ENCODE peak calls at places on chromosomes 11 and 22, in seven cellular contexts. K is endothelial cell of umbilical vein, G is fibroblast of lung, D is PC-3, B is uterus, I is body of pancreas, A is tibial artery. N is an unnamed sample.

GRCh38 chr22:49812838-49813237 is 14.8 kb downstream of the BRD1 start:
- DNase-seq in K (no peak), G (no peak), D (no peak), B (no peak), I (no peak), A (no peak), N (no peak)

GRCh38 chr11:120555433-120555773 is 43.9 kb downstream of the GRIK4 start:
- DNase-seq in K (no peak), G (no peak), D (no peak), B (no peak), I (no peak), A (no peak), N (no peak)

GRCh38 chr11:131370090-131370751 is at the start of gene NTM:
- DNase-seq in K (no peak), G (peak; percentile 48), D (no peak), B (no peak), I (peak; percentile 76), A (no peak), N (peak; percentile 18)

GRCh38 chr11:72226701-72227100 is 2.1 kb downstream of the INPPL1 start:
- DNase-seq in K (no peak), G (no peak), D (no peak), B (no peak), I (no peak), A (no peak), N (no peak)

GRCh38 chr11:117498791-117499190 is 171.1 kb downstream of the CEP164 start:
- DNase-seq in K (no peak), G (no peak), D (no peak), B (no peak), I (no peak), A (no peak), N (no peak)

GRCh38 chr11:19027829-19028595 is 32.5 kb downstream of the MRGPRX2 start:
- DNase-seq in K (peak; percentile 22), G (peak; percentile 20), D (peak; percentile 98), B (no peak), I (peak; percentile 58), A (no peak), N (no peak)

GRCh38 chr22:19851291-19852176 is 3.1 kb downstream of the GNB1L start:
- DNase-seq in K (no peak), G (no peak), D (no peak), B (no peak), I (no peak), A (no peak), N (no peak)

GRCh38 chr22:10780281-10780680 is 4747.7 kb upstream of the OR11H1 start:
- DNase-seq in K (no peak), G (no peak), D (no peak), B (no peak), I (no peak), A (no peak), N (no peak)

GRCh38 chr11:11620966-11621880 is 582 bp downstream of the GALNT18 start:
- DNase-seq in K (peak; percentile 5), G (peak; percentile 35), D (peak; percentile 31), B (peak; percentile 41), I (peak; percentile 17), A (peak; percentile 80), N (no peak)

GRCh38 chr11:80320765-80321164 is 879.9 kb upstream of the TENM4 start:
- DNase-seq in K (no peak), G (peak; percentile 15), D (peak; percentile 23), B (no peak), I (no peak), A (no peak), N (no peak)

GRCh38 chr22:30575011-30575671 is 676 bp upstream of the GAL3ST1 start:
- DNase-seq in K (no peak), G (peak; percentile 75), D (no peak), B (peak; percentile 62), I (peak; percentile 79), A (peak; percentile 91), N (no peak)

GRCh38 chr11:14015711-14016110 is 53.2 kb downstream of the SPON1 start:
- DNase-seq in K (peak; percentile 78), G (peak; percentile 68), D (peak; percentile 83), B (no peak), I (peak; percentile 14), A (no peak), N (no peak)

GRCh38 chr22:40567106-40567505 is 69.4 kb downstream of the MRTFA start:
- DNase-seq in K (no peak), G (no peak), D (peak; percentile 63), B (no peak), I (no peak), A (no peak), N (no peak)

GRCh38 chr11:120667281-120667680 is 155.7 kb downstream of the GRIK4 start:
- DNase-seq in K (no peak), G (no peak), D (no peak), B (peak; percentile 23), I (peak; percentile 12), A (no peak), N (no peak)

GRCh38 chr11:17076517-17077239 is 789 bp downstream of the RPS13 start:
- DNase-seq in K (no peak), G (peak; percentile 24), D (no peak), B (no peak), I (peak; percentile 22), A (no peak), N (no peak)

GRCh38 chr11:93169143-93169542 is 28.6 kb downstream of the SLC36A4 start:
- DNase-seq in K (no peak), G (no peak), D (no peak), B (no peak), I (no peak), A (no peak), N (no peak)

GRCh38 chr11:93166194-93166593 is 31.6 kb downstream of the SLC36A4 start:
- DNase-seq in K (no peak), G (no peak), D (no peak), B (no peak), I (no peak), A (no peak), N (no peak)

GRCh38 chr11:93166867-93167266 is 30.9 kb downstream of the SLC36A4 start:
- DNase-seq in K (peak; percentile 18), G (no peak), D (no peak), B (no peak), I (no peak), A (no peak), N (no peak)

DNA sequence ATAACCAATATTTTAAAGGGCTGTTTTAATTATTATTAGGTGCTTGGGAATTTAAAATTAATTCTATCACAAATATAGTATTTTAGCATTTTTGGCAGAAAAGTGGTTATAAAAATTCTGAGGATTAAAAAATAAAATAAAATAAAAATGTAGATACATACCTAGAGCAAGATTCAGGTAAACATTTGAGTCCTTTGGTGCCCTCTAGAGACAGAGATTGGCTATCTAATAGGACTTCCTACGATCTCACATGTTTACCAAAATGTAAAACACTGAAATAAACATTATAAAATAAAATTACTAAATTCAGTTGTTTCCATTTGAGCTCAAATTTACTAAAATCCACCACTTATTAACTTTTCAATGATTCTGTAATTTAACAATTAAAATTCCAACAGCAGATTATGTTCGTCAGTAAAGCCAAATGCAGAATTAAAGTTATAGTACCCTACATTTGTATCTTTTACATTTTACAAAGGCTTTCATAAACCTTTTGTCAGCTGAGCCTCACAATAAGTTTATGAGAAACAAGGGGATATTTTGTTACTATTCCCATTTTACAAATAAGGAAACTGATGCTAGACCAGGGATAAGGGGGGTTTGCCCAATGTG is 27.7 kb downstream of the SLC36A4 start:
- DNase-seq in K (peak; percentile 40), G (peak; percentile 70), D (peak; percentile 67), B (no peak), I (no peak), A (no peak), N (peak; percentile 1)
- TF ChIP-seq CTCF in K (no peak), G (peak; percentile 45), D (peak; percentile 67), B (no peak), I (peak; percentile 48), A (no peak), N (peak; percentile 51)

GRCh38 chr11:29272019-29272654 is 744.7 kb downstream of the KCNA4 start:
- DNase-seq in K (peak; percentile 59), G (peak; percentile 38), D (peak; percentile 45), B (no peak), I (no peak), A (no peak), N (no peak)
- TF ChIP-seq CTCF in K (no peak), G (peak; percentile 44), D (peak; percentile 58), B (no peak), I (no peak), A (no peak), N (peak; percentile 43)

DNA sequence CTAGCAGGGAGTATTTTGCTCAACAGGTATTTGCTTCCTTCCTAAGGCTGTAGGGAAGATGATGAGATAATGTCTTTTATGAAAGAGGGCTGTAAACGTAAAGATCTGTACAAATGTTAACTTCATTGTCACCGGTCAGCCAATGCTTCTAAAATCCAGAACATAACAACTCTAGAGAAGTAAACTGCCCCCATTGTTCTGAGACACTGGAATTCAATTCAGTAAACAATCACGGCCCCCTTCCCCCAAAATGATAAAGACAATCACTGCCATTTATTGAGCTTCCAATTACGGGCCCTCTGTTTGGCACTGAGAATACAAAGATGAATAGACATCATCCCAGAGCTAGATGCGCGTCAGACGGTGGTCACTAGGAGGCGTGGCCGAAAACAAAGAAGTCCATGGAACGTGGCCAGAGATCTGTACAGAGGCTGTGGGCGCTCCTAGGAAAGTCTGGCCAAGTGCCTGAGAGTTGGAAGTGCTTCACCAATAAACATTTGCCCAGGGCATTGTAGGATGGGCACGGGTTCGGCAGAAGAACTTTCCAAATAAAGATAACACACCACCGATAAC is 576 bp downstream of the TMEM258 start:
- DNase-seq in K (peak; percentile 95), G (peak; percentile 92), D (peak; percentile 94), B (peak; percentile 78), I (peak; percentile 80), A (peak; percentile 77), N (peak; percentile 75)
- TF ChIP-seq CTCF in K (no peak), G (no peak), D (no peak), B (no peak), I (no peak), A (no peak), N (no peak)

GRCh38 chr11:112659185-112659584 is 302.0 kb upstream of the NCAM1 start:
- DNase-seq in K (no peak), G (no peak), D (no peak), B (no peak), I (no peak), A (no peak), N (no peak)

GRCh38 chr11:112652786-112653390 is 308.3 kb upstream of the NCAM1 start:
- DNase-seq in K (no peak), G (peak; percentile 21), D (no peak), B (no peak), I (no peak), A (no peak), N (no peak)

GRCh38 chr11:112658521-112658920 is 302.7 kb upstream of the NCAM1 start:
- DNase-seq in K (no peak), G (no peak), D (no peak), B (no peak), I (no peak), A (no peak), N (no peak)

GRCh38 chr11:112656772-112657428 is 304.3 kb upstream of the NCAM1 start:
- DNase-seq in K (no peak), G (peak; percentile 44), D (peak; percentile 12), B (no peak), I (no peak), A (no peak), N (peak; percentile 38)

GRCh38 chr11:112655386-112655785 is 305.8 kb upstream of the NCAM1 start:
- DNase-seq in K (no peak), G (peak; percentile 77), D (no peak), B (peak; percentile 87), I (peak; percentile 61), A (peak; percentile 80), N (peak; percentile 56)
- TF ChIP-seq CTCF in K (no peak), G (no peak), D (no peak), B (no peak), I (no peak), A (no peak), N (no peak)